ENCODE peak calls at places on chromosomes 12 and 14, in five cellular contexts. One of them, this sample, is unnamed.

GRCh38 chr14:95256776-95257060 is 63.0 kb downstream of the CLMN start:
- DNase-seq in stimulated activated CD8-positive, alpha-beta memory T cell treated with anti-CD3 and anti-CD28 coated beads, Interleukin-4, amount 100 ng/mL, for 24 hours: no peak
- DNase-seq in HTR-8/SVneo: no peak
- DNase-seq in body of pancreas: no peak
- DNase-seq in activated CD4-positive, CD25-positive, alpha-beta regulatory T cell treated with anti-CD3 and anti-CD28 coated beads, Interleukin-2, amount 50 U/mL, for 16 hours: no peak
- DNase-seq in this sample: no peak

GRCh38 chr12:92557422-92557724 is 145.4 kb upstream of the PLEKHG7 start:
- DNase-seq in body of pancreas: no peak
- DNase-seq in activated CD4-positive, CD25-positive, alpha-beta regulatory T cell treated with anti-CD3 and anti-CD28 coated beads, Interleukin-2, amount 50 U/mL, for 16 hours: no peak
- DNase-seq in HTR-8/SVneo: no peak
- DNase-seq in stimulated activated CD8-positive, alpha-beta memory T cell treated with anti-CD3 and anti-CD28 coated beads, Interleukin-4, amount 100 ng/mL, for 24 hours: no peak
- DNase-seq in this sample: no peak

GRCh38 chr12:85468356-85469157 is 188.5 kb downstream of the ALX1 start:
- DNase-seq in HTR-8/SVneo: peak
- DNase-seq in activated CD4-positive, CD25-positive, alpha-beta regulatory T cell treated with anti-CD3 and anti-CD28 coated beads, Interleukin-2, amount 50 U/mL, for 16 hours: no peak
- DNase-seq in body of pancreas: peak
- DNase-seq in stimulated activated CD8-positive, alpha-beta memory T cell treated with anti-CD3 and anti-CD28 coated beads, Interleukin-4, amount 100 ng/mL, for 24 hours: no peak
- DNase-seq in this sample: peak

GRCh38 chr12:76197283-76197682 is 112.8 kb upstream of the NAP1L1 start:
- DNase-seq in stimulated activated CD8-positive, alpha-beta memory T cell treated with anti-CD3 and anti-CD28 coated beads, Interleukin-4, amount 100 ng/mL, for 24 hours: no peak
- DNase-seq in HTR-8/SVneo: no peak
- DNase-seq in activated CD4-positive, CD25-positive, alpha-beta regulatory T cell treated with anti-CD3 and anti-CD28 coated beads, Interleukin-2, amount 50 U/mL, for 16 hours: no peak
- DNase-seq in body of pancreas: no peak
- DNase-seq in this sample: no peak

GRCh38 chr12:22665476-22665875 is 40.5 kb downstream of the ETNK1 start:
- DNase-seq in HTR-8/SVneo: no peak
- DNase-seq in activated CD4-positive, CD25-positive, alpha-beta regulatory T cell treated with anti-CD3 and anti-CD28 coated beads, Interleukin-2, amount 50 U/mL, for 16 hours: no peak
- DNase-seq in body of pancreas: no peak
- DNase-seq in stimulated activated CD8-positive, alpha-beta memory T cell treated with anti-CD3 and anti-CD28 coated beads, Interleukin-4, amount 100 ng/mL, for 24 hours: no peak
- DNase-seq in this sample: no peak

GRCh38 chr12:108854453-108855283 is 2.7 kb downstream of the SSH1 start:
- DNase-seq in activated CD4-positive, CD25-positive, alpha-beta regulatory T cell treated with anti-CD3 and anti-CD28 coated beads, Interleukin-2, amount 50 U/mL, for 16 hours: no peak
- DNase-seq in body of pancreas: no peak
- DNase-seq in HTR-8/SVneo: peak
- DNase-seq in stimulated activated CD8-positive, alpha-beta memory T cell treated with anti-CD3 and anti-CD28 coated beads, Interleukin-4, amount 100 ng/mL, for 24 hours: no peak
- DNase-seq in this sample: no peak

GRCh38 chr12:123532808-123533649 is 490 bp downstream of the RILPL1 start:
- DNase-seq in activated CD4-positive, CD25-positive, alpha-beta regulatory T cell treated with anti-CD3 and anti-CD28 coated beads, Interleukin-2, amount 50 U/mL, for 16 hours: no peak
- DNase-seq in body of pancreas: peak
- DNase-seq in HTR-8/SVneo: peak
- DNase-seq in stimulated activated CD8-positive, alpha-beta memory T cell treated with anti-CD3 and anti-CD28 coated beads, Interleukin-4, amount 100 ng/mL, for 24 hours: peak
- DNase-seq in this sample: no peak

GRCh38 chr12:114254998-114255397 is 150.9 kb downstream of the TBX5 start:
- DNase-seq in stimulated activated CD8-positive, alpha-beta memory T cell treated with anti-CD3 and anti-CD28 coated beads, Interleukin-4, amount 100 ng/mL, for 24 hours: no peak
- DNase-seq in activated CD4-positive, CD25-positive, alpha-beta regulatory T cell treated with anti-CD3 and anti-CD28 coated beads, Interleukin-2, amount 50 U/mL, for 16 hours: no peak
- DNase-seq in HTR-8/SVneo: no peak
- DNase-seq in body of pancreas: no peak
- DNase-seq in this sample: no peak

GRCh38 chr12:6700646-6701051 is at the start of gene PIANP:
- DNase-seq in HTR-8/SVneo: peak
- DNase-seq in activated CD4-positive, CD25-positive, alpha-beta regulatory T cell treated with anti-CD3 and anti-CD28 coated beads, Interleukin-2, amount 50 U/mL, for 16 hours: no peak
- DNase-seq in body of pancreas: no peak
- DNase-seq in stimulated activated CD8-positive, alpha-beta memory T cell treated with anti-CD3 and anti-CD28 coated beads, Interleukin-4, amount 100 ng/mL, for 24 hours: no peak
- DNase-seq in this sample: no peak

GRCh38 chr12:125228519-125229260 is 163.5 kb downstream of the AACS start:
- DNase-seq in stimulated activated CD8-positive, alpha-beta memory T cell treated with anti-CD3 and anti-CD28 coated beads, Interleukin-4, amount 100 ng/mL, for 24 hours: no peak
- DNase-seq in activated CD4-positive, CD25-positive, alpha-beta regulatory T cell treated with anti-CD3 and anti-CD28 coated beads, Interleukin-2, amount 50 U/mL, for 16 hours: no peak
- DNase-seq in HTR-8/SVneo: no peak
- DNase-seq in body of pancreas: no peak
- DNase-seq in this sample: no peak

GRCh38 chr12:85713368-85713767 is 122.8 kb downstream of the RASSF9 start:
- DNase-seq in HTR-8/SVneo: no peak
- DNase-seq in body of pancreas: no peak
- DNase-seq in activated CD4-positive, CD25-positive, alpha-beta regulatory T cell treated with anti-CD3 and anti-CD28 coated beads, Interleukin-2, amount 50 U/mL, for 16 hours: no peak
- DNase-seq in stimulated activated CD8-positive, alpha-beta memory T cell treated with anti-CD3 and anti-CD28 coated beads, Interleukin-4, amount 100 ng/mL, for 24 hours: no peak
- DNase-seq in this sample: no peak

GRCh38 chr14:102822311-102822863 is 45.1 kb downstream of the TRAF3 start:
- DNase-seq in body of pancreas: no peak
- DNase-seq in HTR-8/SVneo: no peak
- DNase-seq in activated CD4-positive, CD25-positive, alpha-beta regulatory T cell treated with anti-CD3 and anti-CD28 coated beads, Interleukin-2, amount 50 U/mL, for 16 hours: no peak
- DNase-seq in stimulated activated CD8-positive, alpha-beta memory T cell treated with anti-CD3 and anti-CD28 coated beads, Interleukin-4, amount 100 ng/mL, for 24 hours: no peak
- DNase-seq in this sample: no peak

GRCh38 chr12:121799175-121799841 is 4.5 kb upstream of the SETD1B start:
- DNase-seq in stimulated activated CD8-positive, alpha-beta memory T cell treated with anti-CD3 and anti-CD28 coated beads, Interleukin-4, amount 100 ng/mL, for 24 hours: no peak
- DNase-seq in HTR-8/SVneo: peak
- DNase-seq in activated CD4-positive, CD25-positive, alpha-beta regulatory T cell treated with anti-CD3 and anti-CD28 coated beads, Interleukin-2, amount 50 U/mL, for 16 hours: no peak
- DNase-seq in body of pancreas: peak
- DNase-seq in this sample: peak

GRCh38 chr14:21525571-21525970 is 575 bp downstream of the SALL2 start:
- DNase-seq in activated CD4-positive, CD25-positive, alpha-beta regulatory T cell treated with anti-CD3 and anti-CD28 coated beads, Interleukin-2, amount 50 U/mL, for 16 hours: no peak
- DNase-seq in stimulated activated CD8-positive, alpha-beta memory T cell treated with anti-CD3 and anti-CD28 coated beads, Interleukin-4, amount 100 ng/mL, for 24 hours: no peak
- DNase-seq in HTR-8/SVneo: no peak
- DNase-seq in body of pancreas: no peak
- DNase-seq in this sample: no peak

GRCh38 chr14:90820958-90821357 is 4.7 kb upstream of the TTC7B start:
- DNase-seq in stimulated activated CD8-positive, alpha-beta memory T cell treated with anti-CD3 and anti-CD28 coated beads, Interleukin-4, amount 100 ng/mL, for 24 hours: peak
- DNase-seq in HTR-8/SVneo: no peak
- DNase-seq in activated CD4-positive, CD25-positive, alpha-beta regulatory T cell treated with anti-CD3 and anti-CD28 coated beads, Interleukin-2, amount 50 U/mL, for 16 hours: peak
- DNase-seq in body of pancreas: no peak
- DNase-seq in this sample: no peak

GRCh38 chr14:97319691-97320090 is 522.5 kb downstream of the VRK1 start:
- DNase-seq in stimulated activated CD8-positive, alpha-beta memory T cell treated with anti-CD3 and anti-CD28 coated beads, Interleukin-4, amount 100 ng/mL, for 24 hours: no peak
- DNase-seq in body of pancreas: no peak
- DNase-seq in HTR-8/SVneo: no peak
- DNase-seq in activated CD4-positive, CD25-positive, alpha-beta regulatory T cell treated with anti-CD3 and anti-CD28 coated beads, Interleukin-2, amount 50 U/mL, for 16 hours: no peak
- DNase-seq in this sample: no peak

GRCh38 chr14:26200675-26201074 is 397.2 kb downstream of the NOVA1 start:
- DNase-seq in HTR-8/SVneo: peak
- DNase-seq in activated CD4-positive, CD25-positive, alpha-beta regulatory T cell treated with anti-CD3 and anti-CD28 coated beads, Interleukin-2, amount 50 U/mL, for 16 hours: no peak
- DNase-seq in body of pancreas: no peak
- DNase-seq in stimulated activated CD8-positive, alpha-beta memory T cell treated with anti-CD3 and anti-CD28 coated beads, Interleukin-4, amount 100 ng/mL, for 24 hours: no peak
- DNase-seq in this sample: no peak

GRCh38 chr14:74525361-74525851 is 31.8 kb downstream of the ISCA2 start:
- DNase-seq in stimulated activated CD8-positive, alpha-beta memory T cell treated with anti-CD3 and anti-CD28 coated beads, Interleukin-4, amount 100 ng/mL, for 24 hours: no peak
- DNase-seq in HTR-8/SVneo: no peak
- DNase-seq in body of pancreas: no peak
- DNase-seq in activated CD4-positive, CD25-positive, alpha-beta regulatory T cell treated with anti-CD3 and anti-CD28 coated beads, Interleukin-2, amount 50 U/mL, for 16 hours: no peak
- DNase-seq in this sample: no peak

GRCh38 chr14:49692191-49692757 is 646 bp upstream of the KLHDC1 start:
- DNase-seq in activated CD4-positive, CD25-positive, alpha-beta regulatory T cell treated with anti-CD3 and anti-CD28 coated beads, Interleukin-2, amount 50 U/mL, for 16 hours: no peak
- DNase-seq in stimulated activated CD8-positive, alpha-beta memory T cell treated with anti-CD3 and anti-CD28 coated beads, Interleukin-4, amount 100 ng/mL, for 24 hours: no peak
- DNase-seq in HTR-8/SVneo: no peak
- DNase-seq in body of pancreas: no peak
- DNase-seq in this sample: no peak

GRCh38 chr12:76449993-76450392 is 101.8 kb upstream of the BBS10 start:
- DNase-seq in body of pancreas: no peak
- DNase-seq in stimulated activated CD8-positive, alpha-beta memory T cell treated with anti-CD3 and anti-CD28 coated beads, Interleukin-4, amount 100 ng/mL, for 24 hours: no peak
- DNase-seq in activated CD4-positive, CD25-positive, alpha-beta regulatory T cell treated with anti-CD3 and anti-CD28 coated beads, Interleukin-2, amount 50 U/mL, for 16 hours: no peak
- DNase-seq in HTR-8/SVneo: no peak
- DNase-seq in this sample: no peak

GRCh38 chr12:132281021-132281420 is 48.4 kb downstream of the GALNT9 start:
- DNase-seq in body of pancreas: no peak
- DNase-seq in stimulated activated CD8-positive, alpha-beta memory T cell treated with anti-CD3 and anti-CD28 coated beads, Interleukin-4, amount 100 ng/mL, for 24 hours: no peak
- DNase-seq in HTR-8/SVneo: no peak
- DNase-seq in activated CD4-positive, CD25-positive, alpha-beta regulatory T cell treated with anti-CD3 and anti-CD28 coated beads, Interleukin-2, amount 50 U/mL, for 16 hours: no peak
- DNase-seq in this sample: no peak

GRCh38 chr12:110776410-110776809 is 33.7 kb upstream of the PPP1CC start:
- DNase-seq in activated CD4-positive, CD25-positive, alpha-beta regulatory T cell treated with anti-CD3 and anti-CD28 coated beads, Interleukin-2, amount 50 U/mL, for 16 hours: peak
- DNase-seq in HTR-8/SVneo: no peak
- DNase-seq in body of pancreas: no peak
- DNase-seq in stimulated activated CD8-positive, alpha-beta memory T cell treated with anti-CD3 and anti-CD28 coated beads, Interleukin-4, amount 100 ng/mL, for 24 hours: peak
- DNase-seq in this sample: no peak

GRCh38 chr12:87806310-87806709 is 222.9 kb downstream of the C12orf50 start:
- DNase-seq in activated CD4-positive, CD25-positive, alpha-beta regulatory T cell treated with anti-CD3 and anti-CD28 coated beads, Interleukin-2, amount 50 U/mL, for 16 hours: no peak
- DNase-seq in stimulated activated CD8-positive, alpha-beta memory T cell treated with anti-CD3 and anti-CD28 coated beads, Interleukin-4, amount 100 ng/mL, for 24 hours: no peak
- DNase-seq in HTR-8/SVneo: no peak
- DNase-seq in body of pancreas: no peak
- DNase-seq in this sample: no peak

GRCh38 chr14:81275305-81275950 is 54.7 kb upstream of the GTF2A1 start:
- DNase-seq in activated CD4-positive, CD25-positive, alpha-beta regulatory T cell treated with anti-CD3 and anti-CD28 coated beads, Interleukin-2, amount 50 U/mL, for 16 hours: no peak
- DNase-seq in HTR-8/SVneo: no peak
- DNase-seq in body of pancreas: no peak
- DNase-seq in stimulated activated CD8-positive, alpha-beta memory T cell treated with anti-CD3 and anti-CD28 coated beads, Interleukin-4, amount 100 ng/mL, for 24 hours: no peak
- DNase-seq in this sample: no peak

GRCh38 chr12:98422359-98422758 is 93.0 kb upstream of the TMPO start:
- DNase-seq in activated CD4-positive, CD25-positive, alpha-beta regulatory T cell treated with anti-CD3 and anti-CD28 coated beads, Interleukin-2, amount 50 U/mL, for 16 hours: no peak
- DNase-seq in stimulated activated CD8-positive, alpha-beta memory T cell treated with anti-CD3 and anti-CD28 coated beads, Interleukin-4, amount 100 ng/mL, for 24 hours: no peak
- DNase-seq in HTR-8/SVneo: no peak
- DNase-seq in body of pancreas: no peak
- DNase-seq in this sample: no peak

GRCh38 chr12:84463756-84464495 is 448.7 kb downstream of the SLC6A15 start:
- DNase-seq in HTR-8/SVneo: no peak
- DNase-seq in activated CD4-positive, CD25-positive, alpha-beta regulatory T cell treated with anti-CD3 and anti-CD28 coated beads, Interleukin-2, amount 50 U/mL, for 16 hours: no peak
- DNase-seq in stimulated activated CD8-positive, alpha-beta memory T cell treated with anti-CD3 and anti-CD28 coated beads, Interleukin-4, amount 100 ng/mL, for 24 hours: no peak
- DNase-seq in body of pancreas: no peak
- DNase-seq in this sample: no peak

GRCh38 chr14:34548472-34548981 is 9.0 kb upstream of the EAPP start:
- DNase-seq in stimulated activated CD8-positive, alpha-beta memory T cell treated with anti-CD3 and anti-CD28 coated beads, Interleukin-4, amount 100 ng/mL, for 24 hours: no peak
- DNase-seq in activated CD4-positive, CD25-positive, alpha-beta regulatory T cell treated with anti-CD3 and anti-CD28 coated beads, Interleukin-2, amount 50 U/mL, for 16 hours: no peak
- DNase-seq in HTR-8/SVneo: no peak
- DNase-seq in body of pancreas: no peak
- DNase-seq in this sample: no peak